ENCODE peak calls at places on chromosomes 5 and 9, in ten cellular contexts. One of them, this sample, is unnamed.
A peak's percentile ranks its signal among the peaks of the same experiment; 100 is the strongest.

GRCh38 chr9:104808030-104808614 is 44.2 kb downstream of the NIPSNAP3B start:
- DNase-seq in uterus: peak; percentile 23
- DNase-seq in sigmoid colon: no peak
- DNase-seq in tibial nerve: no peak
- DNase-seq in left lung: no peak
- DNase-seq in vagina: no peak
- DNase-seq in cardiac muscle cell: peak; percentile 56
- DNase-seq in colonic mucosa: no peak
- DNase-seq in transverse colon: no peak
- DNase-seq in CD8-positive, alpha-beta T cell: no peak
- DNase-seq in this sample: peak; percentile 26

GRCh38 chr9:77276799-77277198 is 99.5 kb downstream of the VPS13A start:
- DNase-seq in uterus: no peak
- DNase-seq in sigmoid colon: no peak
- DNase-seq in tibial nerve: no peak
- DNase-seq in left lung: no peak
- DNase-seq in vagina: no peak
- DNase-seq in cardiac muscle cell: no peak
- DNase-seq in colonic mucosa: no peak
- DNase-seq in transverse colon: no peak
- DNase-seq in CD8-positive, alpha-beta T cell: no peak
- DNase-seq in this sample: no peak

GRCh38 chr5:56212127-56212879 is 20.8 kb downstream of the ANKRD55 start:
- DNase-seq in uterus: no peak
- DNase-seq in sigmoid colon: no peak
- DNase-seq in tibial nerve: no peak
- DNase-seq in left lung: no peak
- DNase-seq in vagina: no peak
- DNase-seq in cardiac muscle cell: no peak
- DNase-seq in colonic mucosa: no peak
- DNase-seq in transverse colon: no peak
- DNase-seq in CD8-positive, alpha-beta T cell: no peak
- DNase-seq in this sample: no peak

GRCh38 chr5:127216143-127216542 is 74.5 kb upstream of the MEGF10 start:
- DNase-seq in uterus: no peak
- DNase-seq in sigmoid colon: no peak
- DNase-seq in tibial nerve: no peak
- DNase-seq in left lung: no peak
- DNase-seq in vagina: no peak
- DNase-seq in cardiac muscle cell: no peak
- DNase-seq in colonic mucosa: no peak
- DNase-seq in transverse colon: no peak
- DNase-seq in CD8-positive, alpha-beta T cell: no peak
- DNase-seq in this sample: no peak

GRCh38 chr5:109830955-109831502 is 141.3 kb downstream of the MAN2A1 start:
- DNase-seq in uterus: no peak
- DNase-seq in sigmoid colon: no peak
- DNase-seq in tibial nerve: no peak
- DNase-seq in left lung: no peak
- DNase-seq in vagina: no peak
- DNase-seq in cardiac muscle cell: no peak
- DNase-seq in colonic mucosa: no peak
- DNase-seq in transverse colon: no peak
- DNase-seq in CD8-positive, alpha-beta T cell: no peak
- DNase-seq in this sample: no peak

GRCh38 chr5:56658972-56659371 is 156.4 kb upstream of the MAP3K1 start:
- DNase-seq in uterus: no peak
- DNase-seq in sigmoid colon: no peak
- DNase-seq in tibial nerve: no peak
- DNase-seq in left lung: no peak
- DNase-seq in vagina: no peak
- DNase-seq in cardiac muscle cell: no peak
- DNase-seq in colonic mucosa: no peak
- DNase-seq in transverse colon: no peak
- DNase-seq in CD8-positive, alpha-beta T cell: no peak
- DNase-seq in this sample: no peak

GRCh38 chr5:80198399-80198798 is 57.4 kb downstream of the SERINC5 start:
- DNase-seq in uterus: no peak
- DNase-seq in sigmoid colon: no peak
- DNase-seq in tibial nerve: no peak
- DNase-seq in left lung: no peak
- DNase-seq in vagina: no peak
- DNase-seq in cardiac muscle cell: peak; percentile 58
- DNase-seq in colonic mucosa: no peak
- DNase-seq in transverse colon: no peak
- DNase-seq in CD8-positive, alpha-beta T cell: no peak
- DNase-seq in this sample: no peak

GRCh38 chr9:126472446-126472845 is 141.3 kb upstream of the LMX1B start:
- DNase-seq in uterus: no peak
- DNase-seq in sigmoid colon: no peak
- DNase-seq in tibial nerve: no peak
- DNase-seq in left lung: no peak
- DNase-seq in vagina: no peak
- DNase-seq in cardiac muscle cell: no peak
- DNase-seq in colonic mucosa: no peak
- DNase-seq in transverse colon: no peak
- DNase-seq in CD8-positive, alpha-beta T cell: no peak
- DNase-seq in this sample: no peak

GRCh38 chr9:95058795-95059386 is 258.6 kb downstream of the FANCC start:
- DNase-seq in uterus: no peak
- DNase-seq in sigmoid colon: no peak
- DNase-seq in tibial nerve: no peak
- DNase-seq in left lung: no peak
- DNase-seq in vagina: no peak
- DNase-seq in cardiac muscle cell: no peak
- DNase-seq in colonic mucosa: no peak
- DNase-seq in transverse colon: no peak
- DNase-seq in CD8-positive, alpha-beta T cell: no peak
- DNase-seq in this sample: no peak

GRCh38 chr9:92617951-92618510 is 51.9 kb downstream of the IPPK start:
- DNase-seq in uterus: no peak
- DNase-seq in sigmoid colon: peak; percentile 48
- DNase-seq in tibial nerve: no peak
- DNase-seq in left lung: no peak
- DNase-seq in vagina: no peak
- DNase-seq in cardiac muscle cell: no peak
- DNase-seq in colonic mucosa: no peak
- DNase-seq in transverse colon: no peak
- DNase-seq in CD8-positive, alpha-beta T cell: no peak
- DNase-seq in this sample: no peak

GRCh38 chr5:64792474-64792873 is 23.7 kb downstream of the CWC27 start:
- DNase-seq in uterus: no peak
- DNase-seq in sigmoid colon: no peak
- DNase-seq in tibial nerve: no peak
- DNase-seq in left lung: no peak
- DNase-seq in vagina: no peak
- DNase-seq in cardiac muscle cell: no peak
- DNase-seq in colonic mucosa: no peak
- DNase-seq in transverse colon: no peak
- DNase-seq in CD8-positive, alpha-beta T cell: no peak
- DNase-seq in this sample: no peak

GRCh38 chr5:64784451-64785025 is 15.8 kb downstream of the CWC27 start:
- DNase-seq in uterus: peak; percentile 40
- DNase-seq in sigmoid colon: peak; percentile 78
- DNase-seq in tibial nerve: peak; percentile 87
- DNase-seq in left lung: peak; percentile 55
- DNase-seq in vagina: no peak
- DNase-seq in cardiac muscle cell: peak; percentile 91
- DNase-seq in colonic mucosa: peak; percentile 77
- DNase-seq in transverse colon: peak; percentile 76
- DNase-seq in CD8-positive, alpha-beta T cell: peak; percentile 75
- DNase-seq in this sample: peak; percentile 53

GRCh38 chr5:64790210-64790609 is 21.5 kb downstream of the CWC27 start:
- DNase-seq in uterus: no peak
- DNase-seq in sigmoid colon: no peak
- DNase-seq in tibial nerve: no peak
- DNase-seq in left lung: no peak
- DNase-seq in vagina: no peak
- DNase-seq in cardiac muscle cell: no peak
- DNase-seq in colonic mucosa: no peak
- DNase-seq in transverse colon: no peak
- DNase-seq in CD8-positive, alpha-beta T cell: no peak
- DNase-seq in this sample: no peak

GRCh38 chr5:64789457-64789856 is 20.7 kb downstream of the CWC27 start:
- DNase-seq in uterus: no peak
- DNase-seq in sigmoid colon: no peak
- DNase-seq in tibial nerve: no peak
- DNase-seq in left lung: no peak
- DNase-seq in vagina: no peak
- DNase-seq in cardiac muscle cell: peak; percentile 70
- DNase-seq in colonic mucosa: no peak
- DNase-seq in transverse colon: no peak
- DNase-seq in CD8-positive, alpha-beta T cell: no peak
- DNase-seq in this sample: no peak

DNA sequence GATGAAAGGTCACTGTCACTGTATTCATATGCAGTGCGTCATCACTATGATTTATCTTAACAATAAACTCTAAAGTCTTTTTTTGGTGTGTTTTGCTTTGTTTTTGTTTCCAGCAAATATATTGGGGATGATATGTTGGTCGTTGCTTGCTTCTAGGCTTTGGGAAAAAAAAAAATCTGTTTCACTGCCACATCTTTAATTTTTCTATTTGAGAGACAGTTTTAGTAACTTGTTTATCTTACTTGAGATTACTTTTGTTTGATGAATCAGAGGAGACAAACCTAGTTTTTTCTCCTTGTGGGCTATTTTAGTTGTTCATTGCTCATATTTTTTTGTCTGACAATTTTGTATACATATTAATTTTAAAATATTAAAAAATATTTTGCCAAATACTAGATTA is 19.4 kb downstream of the CWC27 start:
- DNase-seq in uterus: no peak
- DNase-seq in sigmoid colon: no peak
- DNase-seq in tibial nerve: no peak
- DNase-seq in left lung: no peak
- DNase-seq in vagina: no peak
- DNase-seq in cardiac muscle cell: no peak
- DNase-seq in colonic mucosa: no peak
- DNase-seq in transverse colon: no peak
- DNase-seq in CD8-positive, alpha-beta T cell: no peak
- DNase-seq in this sample: no peak
- H3K36me3 ChIP-seq in uterus: no peaks in the 10 kb centered on the region
- H3K36me3 ChIP-seq in sigmoid colon: no peaks in the 10 kb centered on the region
- H3K36me3 ChIP-seq in tibial nerve: no peaks in the 10 kb centered on the region
- H3K36me3 ChIP-seq in left lung: no peaks in the 10 kb centered on the region
- H3K36me3 ChIP-seq in vagina: no peaks in the 10 kb centered on the region
- H3K36me3 ChIP-seq in cardiac muscle cell: peaks cover 13% of the 10 kb centered on the region
- H3K36me3 ChIP-seq in colonic mucosa: no peaks in the 10 kb centered on the region
- H3K36me3 ChIP-seq in transverse colon: no peaks in the 10 kb centered on the region
- H3K36me3 ChIP-seq in CD8-positive, alpha-beta T cell: peaks cover 18% of the 10 kb centered on the region
- H3K36me3 ChIP-seq in this sample: peaks cover 5% of the 10 kb centered on the region

DNA sequence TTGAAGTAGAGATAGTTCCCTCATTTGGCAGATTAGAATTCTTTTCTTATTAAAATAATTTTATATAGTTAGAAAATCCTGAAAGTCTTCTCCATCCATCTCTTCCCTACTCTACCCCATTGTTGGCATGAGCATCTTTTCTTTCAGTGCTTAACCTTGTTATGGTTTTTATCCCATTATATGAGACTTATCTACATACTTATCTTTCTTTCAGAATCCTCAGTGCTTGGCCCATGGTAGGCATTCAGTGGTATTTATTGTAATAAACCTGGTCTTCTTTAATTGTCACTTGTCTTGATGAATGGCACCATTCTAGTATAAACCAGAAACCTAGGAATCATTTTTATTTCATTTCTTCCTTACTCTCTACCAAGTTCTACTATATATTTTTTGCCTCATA is 169.8 kb upstream of the TLX3 start:
- DNase-seq in uterus: no peak
- DNase-seq in sigmoid colon: no peak
- DNase-seq in tibial nerve: no peak
- DNase-seq in left lung: no peak
- DNase-seq in vagina: no peak
- DNase-seq in cardiac muscle cell: no peak
- DNase-seq in colonic mucosa: no peak
- DNase-seq in transverse colon: no peak
- DNase-seq in CD8-positive, alpha-beta T cell: no peak
- DNase-seq in this sample: no peak
- H3K9me3 ChIP-seq in uterus: no peaks in the 10 kb centered on the region
- H3K9me3 ChIP-seq in sigmoid colon: no peaks in the 10 kb centered on the region
- H3K9me3 ChIP-seq in tibial nerve: no peaks in the 10 kb centered on the region
- H3K9me3 ChIP-seq in left lung: no peaks in the 10 kb centered on the region
- H3K9me3 ChIP-seq in vagina: no peaks in the 10 kb centered on the region
- H3K9me3 ChIP-seq in cardiac muscle cell: no peaks in the 10 kb centered on the region
- H3K9me3 ChIP-seq in colonic mucosa: no peaks in the 10 kb centered on the region
- H3K9me3 ChIP-seq in transverse colon: no peaks in the 10 kb centered on the region
- H3K9me3 ChIP-seq in CD8-positive, alpha-beta T cell: no peaks in the 10 kb centered on the region
- H3K9me3 ChIP-seq in this sample: no peaks in the 10 kb centered on the region

DNA sequence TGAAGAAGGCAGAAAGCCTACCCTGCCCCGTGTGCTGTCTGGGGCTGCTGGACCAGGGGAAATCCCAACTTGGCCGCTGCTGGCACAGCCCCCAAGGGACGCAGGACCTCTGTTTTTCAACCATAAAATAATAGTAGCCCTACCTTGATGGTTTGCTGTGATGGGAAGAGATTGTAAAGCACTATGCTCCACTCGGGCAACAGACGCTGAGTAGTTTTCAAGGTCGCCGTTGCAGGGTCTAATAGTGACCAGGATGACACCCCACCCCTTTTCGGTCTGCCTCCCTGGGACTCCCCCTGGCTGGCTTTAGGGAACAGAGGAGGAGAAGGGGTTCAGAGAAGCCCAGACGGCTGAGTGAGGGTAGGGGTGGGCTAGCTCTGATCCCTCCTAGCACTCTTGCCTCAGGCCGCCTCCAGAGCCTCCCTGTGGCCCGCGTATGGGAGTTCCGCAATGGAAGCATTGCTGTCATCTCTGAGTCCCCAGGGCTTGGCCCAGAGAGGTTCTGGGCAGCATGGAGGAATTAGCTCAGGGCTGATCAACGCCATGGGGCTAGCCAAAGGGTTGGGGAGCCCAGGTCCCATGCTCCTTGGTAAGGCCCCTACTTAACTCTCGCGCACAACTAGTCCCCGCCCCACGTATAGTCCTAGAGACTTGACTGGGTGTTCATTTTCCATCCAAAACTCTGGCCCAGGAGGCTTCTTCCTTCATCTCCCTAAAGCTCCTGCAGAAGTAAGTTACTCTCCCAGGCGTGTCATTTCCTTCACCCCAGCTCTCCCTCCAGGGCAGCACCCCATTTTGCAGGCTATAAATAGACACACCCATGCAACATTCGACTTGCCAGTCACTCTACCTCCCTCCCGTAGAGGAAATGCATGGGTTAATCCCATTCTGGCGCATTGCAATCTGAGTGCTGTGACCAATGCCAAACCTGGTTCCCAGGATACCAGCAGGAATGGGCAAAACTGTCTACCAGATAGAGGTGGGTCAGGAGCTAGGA is 1.1 kb upstream of the IRF1 start:
- DNase-seq in uterus: peak; percentile 20
- DNase-seq in sigmoid colon: peak; percentile 72
- DNase-seq in tibial nerve: peak; percentile 4
- DNase-seq in left lung: no peak
- DNase-seq in vagina: peak; percentile 89
- DNase-seq in cardiac muscle cell: no peak
- DNase-seq in colonic mucosa: peak; percentile 36
- DNase-seq in transverse colon: peak; percentile 48
- DNase-seq in CD8-positive, alpha-beta T cell: peak; percentile 19
- DNase-seq in this sample: no peak
- H3K4me3 ChIP-seq in uterus: peak overlapping the region; percentile 87
- H3K4me3 ChIP-seq in sigmoid colon: peak overlapping the region; percentile 92
- H3K4me3 ChIP-seq in tibial nerve: peak overlapping the region; percentile 27
- H3K4me3 ChIP-seq in left lung: peak overlapping the region; percentile 77
- H3K4me3 ChIP-seq in vagina: peak overlapping the region; percentile 78
- H3K4me3 ChIP-seq in cardiac muscle cell: peak overlapping the region; percentile 68
- H3K4me3 ChIP-seq in colonic mucosa: peak overlapping the region; percentile 91
- H3K4me3 ChIP-seq in transverse colon: peak overlapping the region; percentile 43
- H3K4me3 ChIP-seq in CD8-positive, alpha-beta T cell: peak overlapping the region; percentile 90
- H3K4me3 ChIP-seq in this sample: peak overlapping the region; percentile 83

GRCh38 chr9:128634111-128634510 is 22.5 kb downstream of the DYNC2I2 start:
- DNase-seq in uterus: no peak
- DNase-seq in sigmoid colon: no peak
- DNase-seq in tibial nerve: no peak
- DNase-seq in left lung: no peak
- DNase-seq in vagina: no peak
- DNase-seq in cardiac muscle cell: no peak
- DNase-seq in colonic mucosa: no peak
- DNase-seq in transverse colon: no peak
- DNase-seq in CD8-positive, alpha-beta T cell: no peak
- DNase-seq in this sample: no peak
- H3K36me3 ChIP-seq in uterus: no peaks in the 10 kb centered on the region
- H3K36me3 ChIP-seq in sigmoid colon: peaks cover 44% of the 10 kb centered on the region
- H3K36me3 ChIP-seq in tibial nerve: peaks cover 29% of the 10 kb centered on the region
- H3K36me3 ChIP-seq in left lung: no peaks in the 10 kb centered on the region
- H3K36me3 ChIP-seq in vagina: peaks cover 46% of the 10 kb centered on the region
- H3K36me3 ChIP-seq in cardiac muscle cell: peaks cover 42% of the 10 kb centered on the region
- H3K36me3 ChIP-seq in colonic mucosa: peaks cover 26% of the 10 kb centered on the region
- H3K36me3 ChIP-seq in transverse colon: peaks cover 32% of the 10 kb centered on the region
- H3K36me3 ChIP-seq in CD8-positive, alpha-beta T cell: peaks cover 27% of the 10 kb centered on the region
- H3K36me3 ChIP-seq in this sample: peaks cover 92% of the 10 kb centered on the region

This sample was measured in MG63.